ENCODE peak calls at places on chromosomes 11 and 22, in four cellular contexts. F is K562, B is HepG2, J is GM12878. E is an unnamed sample.

GRCh38 chr11:45828996-45829395 is 18.3 kb upstream of the CRY2 start:
- DNase-seq in F (no peak), B (no peak), J (no peak), E (no peak)

GRCh38 chr11:115848614-115849013 is 344.4 kb upstream of the CADM1 start:
- DNase-seq in F (no peak), B (no peak), J (no peak), E (no peak)

GRCh38 chr11:110119317-110119716 is 26.1 kb downstream of the ZC3H12C start:
- DNase-seq in F (no peak), B (no peak), J (no peak), E (no peak)

GRCh38 chr11:65576232-65576866 is 496 bp downstream of the EHBP1L1 start:
- DNase-seq in F (peak; percentile 34), B (no peak), J (no peak), E (no peak)

GRCh38 chr11:64809781-64810241 is 540 bp downstream of the MEN1 start:
- DNase-seq in F (peak; percentile 44), B (no peak), J (no peak), E (peak; percentile 63)

GRCh38 chr11:127126956-127127355 is 126.4 kb upstream of the KIRREL3 start:
- DNase-seq in F (no peak), B (no peak), J (no peak), E (no peak)

GRCh38 chr22:17576475-17576874 is 13.2 kb downstream of the SLC25A18 start:
- DNase-seq in F (peak; percentile 31), B (no peak), J (no peak), E (no peak)

GRCh38 chr22:49916851-49917250 is 1.4 kb downstream of the ALG12 start:
- DNase-seq in F (no peak), B (no peak), J (no peak), E (no peak)

GRCh38 chr11:116837231-116838091 is at the start of gene APOA1:
- DNase-seq in F (no peak), B (peak; percentile 98), J (no peak), E (no peak)

GRCh38 chr22:30413745-30414524 is 11.6 kb upstream of the MTFP1 start:
- DNase-seq in F (no peak), B (no peak), J (no peak), E (no peak)

GRCh38 chr11:116263770-116264169 is 509.0 kb downstream of the BUD13 start:
- DNase-seq in F (no peak), B (no peak), J (no peak), E (no peak)

DNA sequence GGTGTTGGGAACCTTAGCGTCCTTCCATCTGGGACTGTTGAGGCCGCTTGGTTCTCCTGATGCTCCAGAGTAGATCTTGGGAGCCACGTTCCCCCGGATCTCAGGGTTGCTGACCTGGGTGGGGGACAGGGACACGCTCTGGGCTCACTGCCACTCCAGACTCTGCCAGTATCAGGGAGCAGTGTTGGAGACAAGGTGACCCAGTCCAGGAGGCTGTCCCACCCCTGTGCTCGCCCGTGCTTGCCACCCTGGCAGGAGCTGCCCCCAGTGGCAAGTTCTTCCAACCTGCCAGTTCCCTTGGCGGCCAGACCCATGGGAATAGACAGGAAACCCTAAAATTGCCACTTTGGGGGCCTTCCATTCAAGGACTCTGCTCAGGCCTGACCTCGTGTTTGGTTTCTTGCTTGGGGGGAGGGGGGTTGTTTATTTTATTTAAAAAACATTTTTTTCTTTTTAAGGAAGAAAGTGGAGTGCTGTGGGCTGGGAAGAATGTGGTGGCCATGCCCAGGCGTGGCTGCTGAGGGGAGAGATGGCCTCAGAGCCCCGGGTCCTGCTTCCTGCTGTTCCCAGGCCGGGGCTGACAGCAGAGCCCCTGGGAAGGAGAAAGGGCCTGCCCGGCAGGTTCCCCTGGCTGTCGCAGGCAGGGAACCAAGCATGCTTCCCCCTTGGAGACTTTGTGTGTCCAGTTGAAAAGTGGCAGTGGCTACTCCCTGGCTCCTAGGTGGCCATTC is 7.2 kb downstream of the GRK2 start:
- DNase-seq in F (no peak), B (no peak), J (no peak), E (peak; percentile 11)
- TF ChIP-seq TCF7 in F (no peak), B (no peak), J (no peak), E (no peak)

GRCh38 chr11:12404461-12404860 is 27.1 kb downstream of the PARVA start:
- DNase-seq in F (no peak), B (no peak), J (no peak), E (no peak)
- TF ChIP-seq ATF2 in F (no peak), B (no peak), J (no peak), E (no peak)

GRCh38 chr22:40161182-40161581 is 16.5 kb upstream of the TNRC6B start:
- DNase-seq in F (no peak), B (no peak), J (no peak), E (no peak)

GRCh38 chr22:40153705-40154104 is 24.0 kb upstream of the TNRC6B start:
- DNase-seq in F (no peak), B (no peak), J (no peak), E (no peak)

GRCh38 chr22:40157546-40157945 is 20.2 kb upstream of the TNRC6B start:
- DNase-seq in F (no peak), B (no peak), J (no peak), E (no peak)

GRCh38 chr22:40153186-40153585 is 24.5 kb upstream of the TNRC6B start:
- DNase-seq in F (no peak), B (no peak), J (no peak), E (no peak)

DNA sequence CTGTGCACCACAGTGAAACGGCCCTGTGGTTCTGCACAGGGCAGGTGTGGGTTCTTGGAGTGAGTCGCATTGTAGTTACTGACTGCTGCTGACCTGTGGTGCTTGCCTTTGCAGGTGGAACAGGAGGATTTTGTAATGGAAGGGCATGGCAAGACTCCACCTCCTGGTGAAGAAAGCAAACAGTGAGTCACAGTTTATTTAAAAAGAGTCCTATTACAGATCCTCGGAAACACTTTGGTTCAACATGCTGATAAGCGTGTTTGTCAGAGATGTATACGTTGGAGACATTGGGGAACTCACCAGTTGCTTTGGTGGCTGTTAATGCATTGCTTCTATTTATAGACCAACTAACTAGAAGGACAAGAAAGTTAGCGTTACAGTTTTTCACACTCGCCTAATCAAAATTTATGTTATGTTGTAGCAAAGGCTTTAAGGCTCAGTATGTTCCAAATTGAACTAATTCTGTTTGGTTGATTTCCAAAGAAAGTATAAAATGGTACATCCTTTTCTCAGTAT is 21.7 kb upstream of the TNRC6B start:
- DNase-seq in F (peak; percentile 68), B (peak; percentile 93), J (no peak), E (peak; percentile 31)
- TF ChIP-seq TCF7 in F (no peak), B (peak; percentile 47), J (no peak), E (no peak)

GRCh38 chr22:32621656-32622003 is 147.0 kb downstream of the FBXO7 start:
- DNase-seq in F (no peak), B (no peak), J (no peak), E (no peak)

GRCh38 chr22:32625985-32626384 is 151.4 kb downstream of the FBXO7 start:
- DNase-seq in F (no peak), B (no peak), J (no peak), E (no peak)

GRCh38 chr22:32622004-32622761 is 147.6 kb downstream of the FBXO7 start:
- DNase-seq in F (no peak), B (peak; percentile 89), J (no peak), E (peak; percentile 64)

GRCh38 chr22:32622762-32623147 is 148.1 kb downstream of the FBXO7 start:
- DNase-seq in F (no peak), B (no peak), J (no peak), E (no peak)

DNA sequence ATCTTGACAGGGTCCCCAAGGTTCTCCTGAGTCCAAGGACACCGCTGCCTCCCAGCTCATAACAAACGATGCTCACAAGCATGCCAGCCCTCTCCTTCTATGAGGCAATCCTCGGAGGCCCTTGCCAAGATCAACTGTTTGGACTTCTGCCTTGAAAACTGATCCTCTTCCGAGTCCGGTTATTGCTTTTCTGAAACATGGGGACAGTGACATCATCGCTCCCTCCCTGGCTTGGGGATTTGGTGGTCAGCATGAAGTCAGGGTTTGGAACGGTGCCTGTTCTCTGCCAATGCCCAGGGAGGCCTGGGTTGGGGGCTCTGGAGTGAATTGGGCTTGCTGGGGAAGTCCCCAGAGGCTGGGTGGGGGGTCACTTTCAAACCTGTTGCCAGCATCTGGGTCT is 149.3 kb downstream of the FBXO7 start:
- DNase-seq in F (no peak), B (peak; percentile 12), J (no peak), E (no peak)
- TF ChIP-seq ATF2 in F (no peak), B (no peak), J (no peak), E (no peak)

GRCh38 chr11:75477614-75477935 is 44.6 kb upstream of the KLHL35 start:
- DNase-seq in F (no peak), B (no peak), J (no peak), E (no peak)

GRCh38 chr11:75474878-75475766 is 42.1 kb upstream of the KLHL35 start:
- DNase-seq in F (peak; percentile 85), B (no peak), J (no peak), E (peak; percentile 85)

GRCh38 chr11:75474240-75474639 is 41.2 kb upstream of the KLHL35 start:
- DNase-seq in F (no peak), B (no peak), J (no peak), E (no peak)

GRCh38 chr11:75476716-75477613 is 44.0 kb upstream of the KLHL35 start:
- DNase-seq in F (peak; percentile 29), B (no peak), J (no peak), E (no peak)

DNA sequence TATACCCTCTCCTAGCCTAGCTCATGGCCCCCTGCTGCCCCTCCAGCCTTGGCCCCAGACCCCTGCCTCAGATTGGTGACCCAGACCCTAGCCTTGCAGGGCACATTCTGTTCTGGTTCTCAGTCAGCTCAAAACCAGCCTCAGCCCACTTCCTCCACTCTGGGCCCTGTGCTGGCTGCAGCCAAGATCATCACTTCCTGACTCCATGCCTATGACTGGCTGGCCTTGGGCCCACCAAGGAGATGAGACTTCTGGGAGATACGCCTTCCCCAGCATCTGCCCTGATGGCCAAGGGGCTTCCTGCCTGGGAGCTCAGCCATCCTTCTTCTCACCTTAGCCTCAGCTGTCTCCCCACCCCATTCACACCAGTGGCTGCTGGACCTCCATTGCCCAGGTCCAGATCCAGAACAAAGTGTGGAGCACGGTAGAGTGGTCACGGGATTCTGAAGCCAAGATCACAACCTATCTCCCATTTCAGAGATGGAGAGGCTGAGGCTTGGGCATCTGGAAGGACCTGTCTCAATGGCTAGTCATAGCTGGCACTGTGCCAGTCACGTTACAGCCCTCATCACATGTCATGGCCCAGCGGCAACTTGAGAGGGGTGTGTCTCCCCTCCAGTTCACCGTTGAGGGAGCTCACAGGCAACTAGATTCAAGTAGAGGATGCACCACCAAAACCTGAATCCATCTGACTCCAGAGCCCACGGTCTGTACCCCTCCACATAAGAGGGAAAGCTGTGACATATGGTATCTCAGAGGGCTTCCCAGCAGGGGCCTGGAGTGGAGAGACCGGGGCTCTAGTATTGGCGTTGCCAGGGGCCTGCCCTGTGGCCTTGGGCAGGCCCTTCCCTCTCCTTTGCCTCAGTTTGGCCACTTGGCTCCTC is 43.0 kb upstream of the KLHL35 start:
- DNase-seq in F (no peak), B (no peak), J (no peak), E (no peak)
- TF ChIP-seq TCF7 in F (no peak), B (no peak), J (no peak), E (no peak)